ENCODE peak calls at places on chromosomes 3 and 15, in eight cellular contexts. One of them, this sample, is unnamed.

GRCh38 chr3:20054549-20054987 is 14.3 kb downstream of the KAT2B start:
- DNase-seq in C1 segment of cervical spinal cord: peak
- DNase-seq in occipital lobe: no peak
- DNase-seq in activated T-cell treated with anti-CD3 and anti-CD28 coated beads, Interleukin-2, amount 50 U/mL, for 72 hours: peak
- DNase-seq in NCI-H2081: no peak
- DNase-seq in midbrain: no peak
- DNase-seq in activated CD4-positive, alpha-beta T cell treated with anti-CD3 and anti-CD28 coated beads for 36 hours: peak
- DNase-seq in EL: peak
- DNase-seq in this sample: no peak

GRCh38 chr15:32096867-32097266 is 66.6 kb downstream of the CHRNA7 start:
- DNase-seq in occipital lobe: no peak
- DNase-seq in activated CD4-positive, alpha-beta T cell treated with anti-CD3 and anti-CD28 coated beads for 36 hours: no peak
- DNase-seq in NCI-H2081: no peak
- DNase-seq in midbrain: no peak
- DNase-seq in activated T-cell treated with anti-CD3 and anti-CD28 coated beads, Interleukin-2, amount 50 U/mL, for 72 hours: no peak
- DNase-seq in C1 segment of cervical spinal cord: no peak
- DNase-seq in EL: no peak
- DNase-seq in this sample: no peak

GRCh38 chr3:100438623-100438974 is 37.3 kb downstream of the LNP1 start:
- DNase-seq in EL: no peak
- DNase-seq in midbrain: no peak
- DNase-seq in NCI-H2081: no peak
- DNase-seq in occipital lobe: no peak
- DNase-seq in C1 segment of cervical spinal cord: no peak
- DNase-seq in activated T-cell treated with anti-CD3 and anti-CD28 coated beads, Interleukin-2, amount 50 U/mL, for 72 hours: no peak
- DNase-seq in activated CD4-positive, alpha-beta T cell treated with anti-CD3 and anti-CD28 coated beads for 36 hours: no peak
- DNase-seq in this sample: no peak

GRCh38 chr3:159994182-159994581 is 5.5 kb downstream of the IL12A start:
- DNase-seq in activated T-cell treated with anti-CD3 and anti-CD28 coated beads, Interleukin-2, amount 50 U/mL, for 72 hours: no peak
- DNase-seq in activated CD4-positive, alpha-beta T cell treated with anti-CD3 and anti-CD28 coated beads for 36 hours: no peak
- DNase-seq in EL: peak
- DNase-seq in C1 segment of cervical spinal cord: no peak
- DNase-seq in occipital lobe: no peak
- DNase-seq in midbrain: no peak
- DNase-seq in NCI-H2081: no peak
- DNase-seq in this sample: no peak

GRCh38 chr15:29759596-29759995 is 62.7 kb downstream of the TJP1 start:
- DNase-seq in midbrain: no peak
- DNase-seq in activated CD4-positive, alpha-beta T cell treated with anti-CD3 and anti-CD28 coated beads for 36 hours: no peak
- DNase-seq in activated T-cell treated with anti-CD3 and anti-CD28 coated beads, Interleukin-2, amount 50 U/mL, for 72 hours: no peak
- DNase-seq in C1 segment of cervical spinal cord: no peak
- DNase-seq in NCI-H2081: no peak
- DNase-seq in EL: no peak
- DNase-seq in occipital lobe: no peak
- DNase-seq in this sample: no peak

GRCh38 chr3:13861461-13861860 is 18.4 kb downstream of the WNT7A start:
- DNase-seq in occipital lobe: no peak
- DNase-seq in NCI-H2081: no peak
- DNase-seq in C1 segment of cervical spinal cord: no peak
- DNase-seq in activated CD4-positive, alpha-beta T cell treated with anti-CD3 and anti-CD28 coated beads for 36 hours: no peak
- DNase-seq in midbrain: no peak
- DNase-seq in activated T-cell treated with anti-CD3 and anti-CD28 coated beads, Interleukin-2, amount 50 U/mL, for 72 hours: no peak
- DNase-seq in EL: no peak
- DNase-seq in this sample: no peak

GRCh38 chr3:42631650-42632049 is 21.8 kb upstream of the ZBTB47 start:
- DNase-seq in activated T-cell treated with anti-CD3 and anti-CD28 coated beads, Interleukin-2, amount 50 U/mL, for 72 hours: no peak
- DNase-seq in occipital lobe: no peak
- DNase-seq in midbrain: no peak
- DNase-seq in C1 segment of cervical spinal cord: no peak
- DNase-seq in activated CD4-positive, alpha-beta T cell treated with anti-CD3 and anti-CD28 coated beads for 36 hours: no peak
- DNase-seq in EL: no peak
- DNase-seq in NCI-H2081: no peak
- DNase-seq in this sample: no peak

GRCh38 chr3:39149059-39149455 is 4.3 kb downstream of the CSRNP1 start:
- DNase-seq in activated CD4-positive, alpha-beta T cell treated with anti-CD3 and anti-CD28 coated beads for 36 hours: no peak
- DNase-seq in EL: no peak
- DNase-seq in NCI-H2081: no peak
- DNase-seq in C1 segment of cervical spinal cord: no peak
- DNase-seq in midbrain: no peak
- DNase-seq in occipital lobe: no peak
- DNase-seq in activated T-cell treated with anti-CD3 and anti-CD28 coated beads, Interleukin-2, amount 50 U/mL, for 72 hours: no peak
- DNase-seq in this sample: no peak

GRCh38 chr15:82647045-82647834 is at the start of gene CPEB1:
- DNase-seq in NCI-H2081: peak
- DNase-seq in midbrain: peak
- DNase-seq in occipital lobe: peak
- DNase-seq in EL: peak
- DNase-seq in C1 segment of cervical spinal cord: peak
- DNase-seq in activated T-cell treated with anti-CD3 and anti-CD28 coated beads, Interleukin-2, amount 50 U/mL, for 72 hours: peak
- DNase-seq in activated CD4-positive, alpha-beta T cell treated with anti-CD3 and anti-CD28 coated beads for 36 hours: peak
- DNase-seq in this sample: no peak

GRCh38 chr3:120693439-120694172 is 11.6 kb upstream of the HGD start:
- DNase-seq in activated CD4-positive, alpha-beta T cell treated with anti-CD3 and anti-CD28 coated beads for 36 hours: no peak
- DNase-seq in EL: peak
- DNase-seq in NCI-H2081: peak
- DNase-seq in midbrain: peak
- DNase-seq in activated T-cell treated with anti-CD3 and anti-CD28 coated beads, Interleukin-2, amount 50 U/mL, for 72 hours: no peak
- DNase-seq in C1 segment of cervical spinal cord: no peak
- DNase-seq in occipital lobe: no peak
- DNase-seq in this sample: no peak

GRCh38 chr3:124780356-124780755 is 50.1 kb downstream of the UMPS start:
- DNase-seq in activated T-cell treated with anti-CD3 and anti-CD28 coated beads, Interleukin-2, amount 50 U/mL, for 72 hours: no peak
- DNase-seq in occipital lobe: no peak
- DNase-seq in EL: peak
- DNase-seq in C1 segment of cervical spinal cord: no peak
- DNase-seq in NCI-H2081: no peak
- DNase-seq in activated CD4-positive, alpha-beta T cell treated with anti-CD3 and anti-CD28 coated beads for 36 hours: no peak
- DNase-seq in midbrain: no peak
- DNase-seq in this sample: peak